ENCODE peak calls at places on chromosomes 3 and 15, in six cellular contexts. A is NCI-H2171; P is activated T-helper 1 cell treated with Interleukin-2 at 50 U/mL for 16 hours; L is ascending aorta; Z is effector memory CD4-positive, alpha-beta T cell; R is stimulated activated CD8-positive, alpha-beta memory T cell treated with anti-CD3 and anti-CD28 coated beads, Interleukin-4, amount 100 ng/mL, for 1 hour. X is an unnamed sample.

GRCh38 chr3:75655501-75655904 is 8.6 kb upstream of the FRG2C start:
- DNase-seq in P (no peak), A (no peak), L (no peak), R (no peak), Z (no peak), X (no peak)

GRCh38 chr3:155420869-155421486 is 127.5 kb upstream of the STRIT1 start:
- DNase-seq in P (no peak), R (no peak), A (no peak), Z (no peak), L (no peak), X (no peak)

GRCh38 chr3:149480326-149481017 is 6.0 kb downstream of the TM4SF4 start:
- DNase-seq in L (peak; percentile 17), Z (no peak), A (no peak), R (no peak), P (no peak), X (peak; percentile 81)

GRCh38 chr3:197942956-197943556 is 6.9 kb upstream of the RPL35A start:
- DNase-seq in P (no peak), A (peak; percentile 18), L (no peak), R (no peak), Z (no peak), X (peak; percentile 45)

GRCh38 chr3:23874359-23875120 is 42.2 kb downstream of the NKIRAS1 start:
- DNase-seq in L (no peak), Z (no peak), P (no peak), A (no peak), R (no peak), X (no peak)

GRCh38 chr3:36443042-36443686 is 62.9 kb downstream of the STAC start:
- DNase-seq in R (no peak), A (no peak), L (no peak), Z (no peak), P (no peak), X (no peak)

GRCh38 chr15:64524778-64525177 is 64.4 kb downstream of the ZNF609 start:
- DNase-seq in Z (no peak), L (no peak), P (no peak), R (no peak), A (no peak), X (no peak)

GRCh38 chr3:104952160-104952559 is 414.5 kb upstream of the ALCAM start:
- DNase-seq in R (no peak), Z (no peak), P (no peak), L (no peak), A (no peak), X (no peak)

GRCh38 chr3:187997490-187997889 is 156.5 kb upstream of the LPP start:
- DNase-seq in L (no peak), R (no peak), P (no peak), Z (no peak), A (no peak), X (no peak)

GRCh38 chr3:42991369-42992315 is 12.5 kb downstream of the GASK1A start:
- DNase-seq in R (no peak), A (no peak), P (no peak), L (no peak), Z (no peak), X (peak; percentile 89)

GRCh38 chr15:81779181-81779580 is 266.6 kb downstream of the MEX3B start:
- DNase-seq in R (no peak), Z (no peak), A (no peak), L (no peak), P (no peak), X (no peak)

GRCh38 chr3:52525666-52526065 is 8.0 kb downstream of the NT5DC2 start:
- DNase-seq in A (no peak), R (no peak), L (peak; percentile 4), Z (no peak), P (no peak), X (no peak)

GRCh38 chr3:116610124-116610523 is 99.5 kb upstream of the TUSC7 start:
- DNase-seq in R (no peak), A (no peak), Z (no peak), L (no peak), P (no peak), X (no peak)

GRCh38 chr15:45660231-45660979 is 25.6 kb downstream of the SQOR start:
- DNase-seq in Z (no peak), R (no peak), A (no peak), L (no peak), P (no peak), X (no peak)